ENCODE peak calls at places on chromosomes 3 and 15, in seven cellular contexts. A is ovary, D is right lobe of liver, B is heart left ventricle, U is tibial nerve, I is IMR-90, W is HepG2. K is an unnamed sample.

GRCh38 chr3:119973276-119973675 is 121.0 kb downstream of the GSK3B start:
- DNase-seq in A (no peak), D (no peak), B (no peak), U (no peak), I (peak; percentile 4), W (no peak), K (no peak)

GRCh38 chr3:2029559-2029958 is 69.1 kb upstream of the CNTN4 start:
- DNase-seq in A (no peak), D (no peak), B (no peak), U (no peak), I (no peak), W (no peak), K (no peak)

GRCh38 chr3:38627956-38628355 is 21.5 kb downstream of the SCN5A start:
- DNase-seq in A (no peak), D (no peak), B (no peak), U (no peak), I (no peak), W (peak; percentile 20), K (no peak)

GRCh38 chr3:12544652-12545472 is 437 bp downstream of the MKRN2OS start:
- DNase-seq in A (no peak), D (no peak), B (no peak), U (no peak), I (no peak), W (no peak), K (no peak)

GRCh38 chr15:29337156-29337959 is 67.7 kb upstream of the NSMCE3 start:
- DNase-seq in A (no peak), D (no peak), B (no peak), U (peak; percentile 55), I (peak; percentile 25), W (no peak), K (no peak)

GRCh38 chr3:12675115-12675810 is 11.3 kb upstream of the RAF1 start:
- DNase-seq in A (no peak), D (no peak), B (no peak), U (no peak), I (no peak), W (no peak), K (no peak)

GRCh38 chr3:169945313-169945712 is 21.3 kb upstream of the SEC62 start:
- DNase-seq in A (no peak), D (peak; percentile 31), B (peak; percentile 38), U (peak; percentile 21), I (no peak), W (no peak), K (peak; percentile 39)

GRCh38 chr15:80801891-80802680 is 22.9 kb downstream of the CEMIP start:
- DNase-seq in A (no peak), D (no peak), B (peak; percentile 29), U (no peak), I (no peak), W (no peak), K (no peak)

GRCh38 chr3:152400912-152401311 is 132.2 kb downstream of the MBNL1 start:
- DNase-seq in A (no peak), D (no peak), B (no peak), U (no peak), I (peak; percentile 94), W (no peak), K (no peak)

GRCh38 chr15:45184562-45185041 is 3.2 kb downstream of the SHF start:
- DNase-seq in A (no peak), D (no peak), B (no peak), U (no peak), I (no peak), W (no peak), K (no peak)

GRCh38 chr3:179801263-179801662 is 148.4 kb downstream of the USP13 start:
- DNase-seq in A (no peak), D (no peak), B (no peak), U (no peak), I (peak; percentile 96), W (peak; percentile 4), K (no peak)

GRCh38 chr3:31880020-31880419 is 101.0 kb downstream of the OSBPL10 start:
- DNase-seq in A (no peak), D (no peak), B (no peak), U (peak; percentile 22), I (peak; percentile 8), W (peak; percentile 11), K (no peak)

GRCh38 chr3:117019082-117019713 is 309.6 kb downstream of the TUSC7 start:
- DNase-seq in A (peak; percentile 20), D (peak; percentile 21), B (peak; percentile 27), U (peak; percentile 77), I (peak; percentile 76), W (peak; percentile 10), K (peak; percentile 64)

GRCh38 chr15:85581495-85581894 is 201.1 kb downstream of the AKAP13 start:
- DNase-seq in A (no peak), D (peak; percentile 48), B (peak; percentile 84), U (peak; percentile 52), I (no peak), W (no peak), K (peak; percentile 58)

GRCh38 chr3:73502609-73503560 is 121.9 kb downstream of the PDZRN3 start:
- DNase-seq in A (peak; percentile 76), D (peak; percentile 52), B (peak; percentile 63), U (peak; percentile 42), I (peak; percentile 98), W (peak; percentile 38), K (peak; percentile 72)

GRCh38 chr15:47717036-47717611 is at the start of gene SEMA6D:
- DNase-seq in A (peak; percentile 78), D (peak; percentile 52), B (peak; percentile 89), U (peak; percentile 62), I (peak; percentile 85), W (peak; percentile 4), K (peak; percentile 45)
- TF ChIP-seq POLR2A in A (peak; percentile 17), D (no peak), B (no peak), U (peak; percentile 41), I (no peak), W (no peak), K (no peak)

DNA sequence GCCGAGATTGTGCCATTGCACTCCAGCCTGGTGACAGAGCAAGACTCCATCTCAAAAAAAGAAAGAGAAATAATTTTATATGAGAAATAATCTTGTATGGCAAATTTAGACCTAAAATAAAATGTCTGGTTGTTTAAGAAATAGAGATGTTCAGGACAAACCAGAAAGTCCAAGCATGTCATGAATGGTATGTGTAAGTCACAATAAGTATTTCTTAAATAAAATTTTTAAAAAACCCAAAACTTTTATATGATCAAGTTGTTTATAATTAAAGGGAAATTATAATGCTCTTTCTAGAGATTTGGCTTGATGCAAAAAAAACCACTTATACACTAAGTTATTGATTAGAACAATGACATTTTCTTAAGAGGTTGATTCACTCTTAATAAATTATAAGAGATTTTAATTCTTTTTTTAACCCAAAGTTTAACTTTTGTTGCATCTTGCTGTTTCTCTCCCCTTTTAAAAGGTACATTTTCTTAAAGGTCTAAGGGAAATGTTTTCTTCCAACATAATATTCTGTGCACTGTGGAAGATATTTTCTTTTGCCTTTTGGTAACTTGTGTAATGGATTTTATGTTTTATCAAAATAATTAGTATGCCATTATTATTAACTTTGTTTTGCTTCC is 105.7 kb downstream of the RTP4 start:
- DNase-seq in A (no peak), D (no peak), B (no peak), U (no peak), I (no peak), W (no peak), K (no peak)
- H3K9me3 ChIP-seq in A (no peaks in the 10 kb centered on the region), D (no peaks in the 10 kb centered on the region), B (peaks cover 37% of the 10 kb centered on the region), U (no peaks in the 10 kb centered on the region), I (no peaks in the 10 kb centered on the region), W (peaks cover 20% of the 10 kb centered on the region), K (peaks cover 5% of the 10 kb centered on the region)

GRCh38 chr3:15858547-15859506 is 61.0 kb upstream of the ANKRD28 start:
- DNase-seq in A (peak; percentile 57), D (peak; percentile 88), B (peak; percentile 44), U (no peak), I (no peak), W (peak; percentile 77), K (peak; percentile 85)
- TF ChIP-seq POLR2A in A (no peak), D (peak; percentile 31), B (no peak), U (no peak), I (no peak), W (peak; percentile 16), K (no peak)

DNA sequence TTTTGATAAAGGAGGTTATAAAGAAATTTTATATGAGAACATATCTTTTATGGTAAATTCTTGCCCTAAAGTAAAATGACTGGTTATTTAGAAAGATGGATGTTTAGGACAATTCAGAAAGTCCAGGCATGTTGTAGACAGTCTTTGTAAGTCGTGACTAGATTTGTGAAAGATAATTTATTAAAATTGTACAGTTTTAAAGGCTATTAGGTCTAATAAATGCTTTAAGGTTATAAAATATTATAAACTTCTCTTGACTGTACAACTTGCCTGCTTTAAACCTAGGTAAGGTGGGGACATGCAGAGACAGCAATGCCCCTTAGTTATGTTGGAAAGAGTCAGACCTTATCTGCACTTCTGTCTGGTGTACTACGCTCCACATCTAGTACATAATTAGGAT is 933.5 kb downstream of the SI start:
- DNase-seq in A (no peak), D (no peak), B (no peak), U (no peak), I (no peak), W (no peak), K (no peak)
- H3K9me3 ChIP-seq in A (no peaks in the 10 kb centered on the region), D (no peaks in the 10 kb centered on the region), B (peaks cover 29% of the 10 kb centered on the region), U (no peaks in the 10 kb centered on the region), I (peaks cover 15% of the 10 kb centered on the region), W (peaks cover 84% of the 10 kb centered on the region), K (peaks cover 5% of the 10 kb centered on the region)

DNA sequence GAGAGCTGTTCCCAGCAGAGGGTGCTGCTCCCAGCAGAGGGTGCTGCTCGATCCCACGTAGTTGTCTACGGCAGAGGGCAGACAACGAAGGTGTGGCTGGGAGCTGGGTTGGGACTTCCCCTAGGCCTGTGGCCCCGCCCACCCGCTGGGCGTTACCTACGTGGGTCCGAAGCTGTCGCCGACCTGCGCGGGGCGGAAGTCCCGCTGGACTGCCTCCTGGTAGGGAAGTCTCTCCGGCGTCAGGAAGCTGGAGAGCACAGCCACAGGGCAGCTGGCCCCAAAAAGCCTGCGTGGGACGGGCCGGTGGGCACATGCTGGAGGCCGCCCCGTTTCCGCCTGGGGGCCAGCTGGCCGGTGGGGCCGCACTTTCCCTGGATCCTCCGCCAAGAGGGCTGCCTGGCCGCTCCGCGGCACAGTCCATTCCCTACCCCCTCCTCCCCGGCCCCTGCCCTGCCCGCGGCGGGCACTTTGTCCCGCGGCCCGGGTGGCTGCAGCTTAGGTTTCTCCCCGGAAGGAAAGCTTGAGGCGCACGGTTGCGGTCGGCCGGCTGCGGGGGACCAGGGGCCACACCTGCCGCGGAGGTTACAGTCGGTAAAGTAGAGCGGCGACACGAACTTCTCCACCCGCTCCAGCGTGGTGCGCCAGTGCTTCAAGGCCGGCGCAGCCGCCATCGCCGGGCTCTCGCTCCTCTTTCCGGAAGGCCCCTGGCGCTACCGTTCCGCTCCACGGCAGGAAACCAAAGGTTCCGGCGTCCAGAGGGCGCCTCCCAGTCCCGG is at the start of gene MAN2C1:
- DNase-seq in A (peak; percentile 94), D (peak; percentile 99), B (peak; percentile 97), U (peak; percentile 82), I (peak; percentile 94), W (peak; percentile 95), K (peak; percentile 98)
- TF ChIP-seq POLR2A in A (peak; percentile 68), D (peak; percentile 97), B (peak; percentile 77), U (peak; percentile 61), I (peak; percentile 92), W (peak; percentile 85), K (peak; percentile 88)

K was measured in stomach.